ENCODE peak calls at places on chromosomes 11 and 22, in eight cellular contexts. V, L, J, H, O, G, U and N are unnamed samples. For H3K4me1, the result is how much of the 10 kb centered on the place peaks cover.

GRCh38 chr11:103055174-103055890 is 36.6 kb downstream of the DCUN1D5 start:
- DNase-seq in V (no peak), L (no peak), J (no peak), H (peak), O (no peak), G (no peak), U (peak), N (no peak)

GRCh38 chr11:119300198-119300964 is 16.5 kb downstream of the MCAM start:
- DNase-seq in V (no peak), L (no peak), J (no peak), H (no peak), O (no peak), G (no peak), U (no peak), N (no peak)

GRCh38 chr11:14656536-14657457 is 13.2 kb downstream of the PDE3B start:
- DNase-seq in V (no peak), L (no peak), J (no peak), H (no peak), O (no peak), G (no peak), U (no peak), N (no peak)

GRCh38 chr22:44357296-44357961 is 44.7 kb upstream of the SHISAL1 start:
- DNase-seq in V (no peak), L (no peak), J (no peak), H (no peak), O (peak), G (no peak), U (no peak), N (no peak)

GRCh38 chr22:31313366-31314147 is 21.3 kb upstream of the PIK3IP1 start:
- DNase-seq in V (peak), L (peak), J (peak), H (peak), O (peak), G (peak), U (peak), N (peak)

GRCh38 chr11:47212938-47213337 is 1.8 kb upstream of the DDB2 start:
- DNase-seq in V (no peak), L (peak), J (no peak), H (no peak), O (no peak), G (no peak), U (no peak), N (no peak)

GRCh38 chr11:68107689-68108088 is 13.5 kb downstream of the CHKA start:
- DNase-seq in V (no peak), L (no peak), J (no peak), H (no peak), O (no peak), G (no peak), U (peak), N (no peak)

GRCh38 chr11:210803-211180 is 3.3 kb downstream of the RIC8A start:
- DNase-seq in V (peak), L (peak), J (no peak), H (no peak), O (no peak), G (no peak), U (no peak), N (no peak)

GRCh38 chr11:71251761-71252433 is 480 bp downstream of the SHANK2 start:
- DNase-seq in V (no peak), L (peak), J (peak), H (no peak), O (no peak), G (peak), U (peak), N (no peak)

GRCh38 chr22:40714514-40714966 is 35.3 kb downstream of the MCHR1 start:
- DNase-seq in V (no peak), L (no peak), J (no peak), H (no peak), O (no peak), G (peak), U (peak), N (no peak)

GRCh38 chr11:124759268-124760204 is 2.6 kb downstream of the ESAM start:
- DNase-seq in V (peak), L (no peak), J (peak), H (no peak), O (no peak), G (peak), U (peak), N (no peak)

GRCh38 chr11:67311051-67311555 is 7.8 kb downstream of the SSH3 start:
- DNase-seq in V (no peak), L (peak), J (no peak), H (no peak), O (no peak), G (no peak), U (no peak), N (no peak)

GRCh38 chr22:24588370-24588755 is 4.5 kb downstream of the LRRC75B start:
- DNase-seq in V (peak), L (peak), J (peak), H (no peak), O (no peak), G (no peak), U (peak), N (no peak)

GRCh38 chr11:2930705-2931415 is 1.6 kb upstream of the PHLDA2 start:
- DNase-seq in V (peak), L (peak), J (peak), H (peak), O (peak), G (peak), U (peak), N (no peak)

GRCh38 chr11:61486004-61486615 is 22.4 kb upstream of the LRRC10B start:
- DNase-seq in V (no peak), L (no peak), J (no peak), H (no peak), O (no peak), G (no peak), U (no peak), N (no peak)

GRCh38 chr11:61485080-61485479 is 23.5 kb upstream of the LRRC10B start:
- DNase-seq in V (peak), L (no peak), J (no peak), H (no peak), O (no peak), G (no peak), U (no peak), N (no peak)

GRCh38 chr11:61488651-61489291 is 19.8 kb upstream of the LRRC10B start:
- DNase-seq in V (peak), L (peak), J (peak), H (no peak), O (peak), G (peak), U (peak), N (no peak)

GRCh38 chr11:61487342-61488025 is 21.1 kb upstream of the LRRC10B start:
- DNase-seq in V (no peak), L (no peak), J (no peak), H (no peak), O (no peak), G (no peak), U (no peak), N (no peak)

GRCh38 chr11:61486779-61487178 is 21.8 kb upstream of the LRRC10B start:
- DNase-seq in V (no peak), L (no peak), J (no peak), H (no peak), O (no peak), G (no peak), U (no peak), N (no peak)
- H3K4me1 ChIP-seq in V (under half), L (under half), J (under half), H (under half), O (under half), G (under half), U (under half), N (under half)

DNA sequence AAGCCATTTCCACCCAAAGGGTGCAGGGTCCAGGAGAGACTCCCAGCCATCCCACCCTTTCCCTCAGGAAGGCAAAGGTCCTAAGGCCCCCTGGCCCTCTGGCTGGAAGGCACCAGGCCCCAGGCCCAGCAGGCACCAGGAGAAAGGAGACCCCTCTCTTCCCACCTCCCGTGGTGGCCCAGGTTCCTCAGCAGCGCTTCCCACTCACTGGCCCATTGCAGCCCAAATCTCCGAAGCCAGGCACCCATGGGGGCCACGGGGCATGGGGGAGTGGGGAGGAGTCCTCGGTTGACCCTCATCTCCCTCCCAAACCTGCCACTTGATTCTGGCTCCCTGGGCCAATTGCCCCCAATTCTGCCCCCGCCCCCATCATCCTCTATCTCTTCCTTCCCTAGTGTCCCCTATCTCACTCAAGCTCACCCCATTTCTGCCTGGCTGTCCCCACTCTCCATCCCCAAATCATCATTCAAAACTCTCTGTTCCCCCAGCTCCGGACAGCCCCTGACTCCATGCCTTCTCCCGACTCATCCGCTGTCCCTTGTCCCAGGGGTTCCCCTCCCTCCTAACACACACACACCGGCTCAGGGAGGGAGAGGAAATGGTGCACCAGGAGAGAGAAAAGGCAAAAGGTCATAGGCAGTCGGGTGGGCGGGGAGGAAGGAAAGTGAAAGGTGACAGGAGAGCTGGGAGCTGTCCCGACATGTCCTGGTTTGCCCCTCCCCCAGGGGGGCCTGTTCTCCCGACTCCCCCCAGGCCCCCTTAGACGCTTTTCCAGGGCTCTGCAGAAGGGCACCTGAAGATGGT is 1.2 kb downstream of the LIF start:
- DNase-seq in V (no peak), L (no peak), J (no peak), H (no peak), O (no peak), G (no peak), U (no peak), N (no peak)
- H3K4me3 ChIP-seq in V (peak), L (peak), J (peak), H (peak), O (peak), G (peak), U (peak), N (peak)

GRCh38 chr22:17782158-17782557 is 7.9 kb upstream of the BID start:
- DNase-seq in V (no peak), L (no peak), J (no peak), H (no peak), O (no peak), G (no peak), U (no peak), N (no peak)

GRCh38 chr22:17782621-17783020 is 8.4 kb upstream of the BID start:
- DNase-seq in V (peak), L (no peak), J (no peak), H (no peak), O (no peak), G (no peak), U (no peak), N (no peak)

GRCh38 chr22:17780741-17781318 is 6.6 kb upstream of the BID start:
- DNase-seq in V (peak), L (no peak), J (no peak), H (no peak), O (no peak), G (no peak), U (no peak), N (no peak)

GRCh38 chr22:17780116-17780740 is 6.0 kb upstream of the BID start:
- DNase-seq in V (peak), L (no peak), J (no peak), H (no peak), O (no peak), G (no peak), U (no peak), N (no peak)

DNA sequence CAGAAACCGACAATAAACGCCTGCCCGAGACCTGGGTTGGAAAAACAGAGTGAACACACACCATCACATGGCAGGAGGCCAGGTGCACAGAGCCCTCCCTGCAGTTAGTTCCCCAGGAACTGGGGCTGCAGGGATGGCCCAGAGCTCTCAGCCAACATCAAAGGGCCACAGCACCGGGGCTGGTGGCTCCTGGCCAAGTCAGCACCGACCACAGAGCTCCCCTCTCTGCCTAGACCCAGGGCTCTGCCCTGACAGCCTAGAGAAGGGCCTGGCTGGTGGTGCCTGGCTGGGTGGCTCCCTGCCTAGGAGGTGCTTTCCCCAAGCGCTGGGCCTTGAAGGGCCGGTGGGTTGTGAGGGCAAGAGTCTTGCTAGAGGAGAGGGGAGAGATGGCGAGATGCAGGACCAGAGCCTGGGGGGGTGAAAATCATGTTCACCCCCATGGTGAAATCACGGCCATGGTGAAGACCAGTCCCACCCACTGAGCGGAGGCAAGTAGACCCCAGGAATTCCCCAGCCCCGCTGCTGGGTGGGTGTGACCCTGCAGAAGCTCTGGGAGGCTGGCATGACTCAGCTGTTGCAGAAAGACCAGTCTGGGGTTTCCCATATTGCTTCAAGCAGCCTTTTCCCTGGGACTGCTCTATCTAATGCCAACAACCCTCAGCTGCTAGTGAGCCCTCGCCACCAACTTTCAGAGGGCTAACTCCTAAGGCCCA is 7.2 kb upstream of the BID start:
- DNase-seq in V (peak), L (no peak), J (no peak), H (peak), O (peak), G (no peak), U (peak), N (peak)
- H3K27ac ChIP-seq in V (no peak), L (peak), J (no peak), H (peak), O (no peak), G (no peak), U (no peak), N (peak)

GRCh38 chr11:65591939-65592814 is 3.4 kb downstream of the KCNK7 start:
- DNase-seq in V (peak), L (peak), J (peak), H (no peak), O (no peak), G (no peak), U (peak), N (no peak)

GRCh38 chr11:65592840-65593517 is 2.6 kb downstream of the KCNK7 start:
- DNase-seq in V (no peak), L (no peak), J (no peak), H (no peak), O (no peak), G (no peak), U (no peak), N (no peak)

GRCh38 chr11:65589444-65590239 is 6.0 kb downstream of the KCNK7 start:
- DNase-seq in V (no peak), L (no peak), J (no peak), H (no peak), O (no peak), G (no peak), U (no peak), N (no peak)

GRCh38 chr11:65588199-65589054 is 7.2 kb downstream of the KCNK7 start:
- DNase-seq in V (peak), L (peak), J (peak), H (peak), O (peak), G (no peak), U (peak), N (peak)

GRCh38 chr11:65590240-65590738 is 5.3 kb downstream of the KCNK7 start:
- DNase-seq in V (peak), L (no peak), J (peak), H (no peak), O (no peak), G (no peak), U (peak), N (no peak)
- H3K4me1 ChIP-seq in V (under half), L (half or more), J (half or more), H (under half), O (under half), G (under half), U (under half), N (under half)

GRCh38 chr11:6523253-6523652 is 26.2 kb downstream of the DNHD1 start:
- DNase-seq in V (no peak), L (no peak), J (no peak), H (no peak), O (no peak), G (no peak), U (peak), N (no peak)

GRCh38 chr11:6516865-6517264 is 19.8 kb downstream of the DNHD1 start:
- DNase-seq in V (no peak), L (no peak), J (no peak), H (no peak), O (no peak), G (no peak), U (no peak), N (no peak)

DNA sequence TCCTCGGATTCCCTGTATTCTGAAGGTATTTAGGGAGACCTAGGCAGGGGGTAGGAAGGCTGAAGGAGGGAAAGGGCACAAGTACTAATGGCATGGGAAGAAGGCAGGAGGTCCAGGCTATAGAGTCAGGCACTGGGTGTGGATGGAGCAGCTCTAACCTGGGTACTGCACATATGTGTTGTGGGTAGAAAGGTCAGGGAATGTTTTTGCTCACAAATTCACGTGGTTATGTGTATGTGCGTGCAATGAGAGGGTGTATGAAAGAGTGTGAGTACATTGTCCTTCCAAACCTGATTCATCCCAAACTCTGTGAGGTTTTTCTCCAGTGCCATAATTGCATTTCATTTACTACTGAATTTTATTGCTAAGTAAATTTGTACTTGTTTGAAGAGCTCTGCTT is 23.2 kb downstream of the DNHD1 start:
- DNase-seq in V (no peak), L (no peak), J (no peak), H (no peak), O (no peak), G (no peak), U (no peak), N (no peak)
- H3K4me3 ChIP-seq in V (no peak), L (no peak), J (no peak), H (no peak), O (no peak), G (no peak), U (no peak), N (no peak)

GRCh38 chr11:43922295-43922648 is 20.2 kb upstream of the C11orf96 start:
- DNase-seq in V (no peak), L (no peak), J (no peak), H (no peak), O (no peak), G (no peak), U (no peak), N (no peak)
- H3K27ac ChIP-seq in V (peak), L (peak), J (no peak), H (peak), O (peak), G (no peak), U (peak), N (no peak)

GRCh38 chr11:19907008-19907579 is 194.5 kb downstream of the NAV2 start:
- DNase-seq in V (no peak), L (no peak), J (no peak), H (no peak), O (no peak), G (no peak), U (no peak), N (no peak)
- H3K4me1 ChIP-seq in V (under half), L (under half), J (under half), H (under half), O (under half), G (under half), U (under half), N (under half)